ENCODE peak calls at places on chromosomes 6 and 20, in four cellular contexts. K is activated gamma-delta T cell treated with Interleukin-2 at 50 U/mL for 16 hours; S is CD8-positive, alpha-beta T cell; Y is GM18507. X is an unnamed sample.

GRCh38 chr6:141301779-141302178 is 830.9 kb upstream of the GJE1 start:
- DNase-seq in K (no peak), S (no peak), Y (no peak), X (no peak)

GRCh38 chr6:158232445-158233213 is 64.5 kb downstream of the GTF2H5 start:
- DNase-seq in K (peak; percentile 47), S (peak; percentile 21), Y (peak; percentile 25), X (peak; percentile 46)

GRCh38 chr6:45411959-45412358 is 34.2 kb upstream of the SUPT3H start:
- DNase-seq in K (no peak), S (no peak), Y (no peak), X (no peak)

GRCh38 chr6:2215342-2215741 is 30.1 kb downstream of the GMDS start:
- DNase-seq in K (no peak), S (no peak), Y (no peak), X (no peak)

GRCh38 chr6:21046276-21046675 is 512.0 kb downstream of the CDKAL1 start:
- DNase-seq in K (no peak), S (no peak), Y (no peak), X (no peak)

GRCh38 chr20:44017905-44018683 is 103.4 kb downstream of the TOX2 start:
- DNase-seq in K (no peak), S (no peak), Y (no peak), X (no peak)

GRCh38 chr6:2751871-2752270 is 1.1 kb upstream of the MYLK4 start:
- DNase-seq in K (no peak), S (no peak), Y (no peak), X (no peak)

GRCh38 chr20:62355527-62356142 is 11.5 kb downstream of the LAMA5 start:
- DNase-seq in K (no peak), S (no peak), Y (no peak), X (no peak)

GRCh38 chr20:16397053-16397452 is 176.2 kb downstream of the KIF16B start:
- DNase-seq in K (no peak), S (no peak), Y (no peak), X (no peak)

GRCh38 chr6:161373905-161374451 is 100.1 kb upstream of the AGPAT4 start:
- DNase-seq in K (peak; percentile 50), S (peak; percentile 35), Y (peak; percentile 18), X (peak; percentile 53)

GRCh38 chr6:15244605-15245360 is 1.1 kb upstream of the JARID2 start:
- DNase-seq in K (peak; percentile 57), S (no peak), Y (no peak), X (peak; percentile 68)

GRCh38 chr6:52498538-52499017 is 78.3 kb downstream of the TRAM2 start:
- DNase-seq in K (no peak), S (no peak), Y (no peak), X (no peak)